ENCODE peak calls at places on chromosomes 11 and 22, in four cellular contexts. D, L, U and F are unnamed samples.

GRCh38 chr11:72226701-72227100 is 2.1 kb downstream of the INPPL1 start:
- DNase-seq in D (no peak), L (no peak), U (no peak), F (no peak)

GRCh38 chr11:126432065-126432461 is 76.6 kb downstream of the ST3GAL4 start:
- DNase-seq in L (no peak), U (no peak), D (no peak), F (no peak)

GRCh38 chr22:19360300-19360792 is 68.8 kb upstream of the CLTCL1 start:
- DNase-seq in D (no peak), L (no peak), U (no peak), F (no peak)

GRCh38 chr11:43947003-43947500 is 4.6 kb downstream of the C11orf96 start:
- DNase-seq in U (no peak), L (no peak), D (no peak), F (no peak)

GRCh38 chr11:120793150-120793549 is 230.8 kb upstream of the TBCEL start:
- DNase-seq in L (no peak), U (no peak), D (no peak), F (no peak)

GRCh38 chr11:20360650-20361049 is 2.9 kb upstream of the HTATIP2 start:
- DNase-seq in L (no peak), D (no peak), U (no peak), F (peak)

GRCh38 chr11:77127969-77128691 is at the start of gene MYO7A:
- DNase-seq in U (no peak), D (no peak), L (no peak), F (no peak)

GRCh38 chr11:87295237-87295636 is 257.5 kb downstream of the TMEM135 start:
- DNase-seq in U (peak), L (no peak), D (no peak), F (no peak)

GRCh38 chr11:3220521-3221407 is 2.2 kb upstream of the MRGPRG start:
- DNase-seq in D (no peak), U (no peak), L (no peak), F (no peak)

GRCh38 chr11:7292902-7293301 is 41.2 kb downstream of the SYT9 start:
- DNase-seq in D (no peak), U (no peak), L (no peak), F (no peak)

GRCh38 chr11:11677672-11678356 is 56.0 kb upstream of the GALNT18 start:
- DNase-seq in U (no peak), L (peak), D (no peak), F (no peak)

GRCh38 chr11:1335811-1336761 is 26.7 kb upstream of the TOLLIP start:
- DNase-seq in D (peak), L (peak), U (no peak), F (peak)

GRCh38 chr22:37205046-37205445 is 7.2 kb downstream of the SSTR3 start:
- DNase-seq in U (no peak), L (no peak), D (no peak), F (no peak)

GRCh38 chr11:10777393-10777793 is 26.3 kb downstream of the CTR9 start:
- DNase-seq in D (no peak), U (no peak), L (no peak), F (no peak)

GRCh38 chr11:125346565-125347260 is 149.4 kb downstream of the FEZ1 start:
- DNase-seq in D (no peak), L (no peak), U (no peak), F (no peak)

GRCh38 chr11:108115495-108116140 is 5.7 kb upstream of the ACAT1 start:
- DNase-seq in D (peak), U (no peak), L (no peak), F (no peak)

GRCh38 chr11:125164422-125165110 is at the start of gene PKNOX2:
- DNase-seq in U (peak), L (peak), D (no peak), F (peak)

GRCh38 chr11:7577883-7578242 is 64.1 kb downstream of the PPFIBP2 start:
- DNase-seq in U (no peak), L (no peak), D (no peak), F (no peak)

GRCh38 chr22:35174398-35174797 is 82.9 kb upstream of the HMGXB4 start:
- DNase-seq in U (no peak), L (no peak), D (no peak), F (no peak)

GRCh38 chr11:77778118-77778517 is 42.4 kb downstream of the RSF1 start:
- DNase-seq in L (no peak), D (no peak), U (no peak), F (no peak)

GRCh38 chr11:350723-351255 is 18.5 kb upstream of the B4GALNT4 start:
- DNase-seq in U (no peak), D (no peak), L (no peak), F (no peak)

GRCh38 chr11:130995266-130995665 is 79.0 kb upstream of the SNX19 start:
- DNase-seq in D (no peak), L (no peak), U (no peak), F (no peak)

GRCh38 chr11:31956310-31956709 is 134.6 kb upstream of the RCN1 start:
- DNase-seq in L (no peak), U (no peak), D (peak), F (no peak)

GRCh38 chr11:133897331-133897650 is 52.0 kb upstream of the SPATA19 start:
- DNase-seq in U (no peak), L (no peak), D (no peak), F (no peak)

GRCh38 chr11:121194731-121195596 is 93.9 kb downstream of the TECTA start:
- DNase-seq in L (peak), D (peak), U (peak), F (peak)

GRCh38 chr22:50192825-50193204 is 7.1 kb downstream of the TRABD start:
- DNase-seq in L (no peak), U (no peak), D (no peak), F (peak)

GRCh38 chr11:59678813-59679165 is 10.0 kb upstream of the PATL1 start:
- DNase-seq in D (no peak), L (no peak), U (no peak), F (no peak)

GRCh38 chr11:63845305-63845704 is 6.4 kb downstream of the MARK2 start:
- DNase-seq in L (no peak), D (peak), U (no peak), F (no peak)

GRCh38 chr22:45212992-45213751 is 27.5 kb downstream of the KIAA0930 start:
- DNase-seq in D (no peak), U (no peak), L (no peak), F (no peak)

GRCh38 chr11:57278721-57279095 is 41.7 kb upstream of the APLNR start:
- DNase-seq in L (no peak), D (no peak), U (no peak), F (no peak)

GRCh38 chr22:30235687-30236170 is 10.8 kb downstream of the LIF start:
- DNase-seq in U (no peak), L (no peak), D (no peak), F (no peak)

GRCh38 chr22:49264696-49265095 is 563.0 kb downstream of the BRD1 start:
- DNase-seq in D (no peak), L (no peak), U (no peak), F (no peak)

GRCh38 chr11:88555018-88555828 is 217.7 kb upstream of the CTSC start:
- DNase-seq in D (peak), L (no peak), U (no peak), F (no peak)

GRCh38 chr11:45227836-45228235 is 58.3 kb downstream of the SYT13 start:
- DNase-seq in D (no peak), U (no peak), L (no peak), F (no peak)

GRCh38 chr11:69217276-69218105 is 61.8 kb downstream of the SMIM38 start:
- DNase-seq in L (no peak), D (no peak), U (no peak), F (no peak)

GRCh38 chr11:69575296-69576068 is 65.5 kb upstream of the CCND1 start:
- DNase-seq in D (no peak), L (no peak), U (no peak), F (no peak)

GRCh38 chr11:94909371-94909820 is 64.0 kb downstream of the CWC15 start:
- DNase-seq in D (no peak), L (no peak), U (no peak), F (no peak)

GRCh38 chr11:118928870-118929495 is 3.3 kb upstream of the BCL9L start:
- DNase-seq in L (no peak), U (no peak), D (no peak), F (no peak)